ENCODE peak calls at places on chromosomes 1 and 21, in nine cellular contexts. W is BJ; J is stomach; V is uterus; N is foreskin keratinocyte; U is fibroblast of pulmonary artery; C is astrocyte of the spinal cord; M is AG04450; E is CD4-positive, alpha-beta T cell. Q is an unnamed sample.
A peak's percentile ranks its signal among the peaks of the same experiment; 100 is the strongest.

GRCh38 chr1:16606106-16606505 is 7.3 kb downstream of the NBPF1 start:
- DNase-seq in C (no peak), N (no peak), W (no peak), U (no peak), E (no peak), V (no peak), J (no peak), M (no peak), Q (peak; percentile 42)

GRCh38 chr1:41102208-41102607 is 80.7 kb upstream of the SLFNL1 start:
- DNase-seq in V (peak; percentile 95), U (peak; percentile 98), E (no peak), W (peak; percentile 95), J (peak; percentile 89), N (peak; percentile 15), M (peak; percentile 92), C (peak; percentile 96), Q (no peak)

GRCh38 chr1:97500696-97501297 is 420.0 kb downstream of the DPYD start:
- DNase-seq in J (no peak), V (no peak), U (peak; percentile 25), E (no peak), N (no peak), M (no peak), C (no peak), W (no peak), Q (no peak)

GRCh38 chr1:109877320-109877771 is 33.3 kb upstream of the CSF1 start:
- DNase-seq in U (peak; percentile 95), N (peak; percentile 35), J (peak; percentile 45), V (peak; percentile 81), W (peak; percentile 87), M (peak; percentile 79), C (peak; percentile 92), E (no peak), Q (no peak)

GRCh38 chr1:22143586-22144033 is 713 bp upstream of the WNT4 start:
- DNase-seq in J (peak; percentile 28), V (no peak), U (no peak), W (no peak), C (no peak), E (no peak), M (no peak), N (no peak), Q (no peak)

GRCh38 chr1:6904476-6905170 is 119.4 kb downstream of the CAMTA1 start:
- DNase-seq in C (no peak), U (no peak), J (no peak), E (no peak), V (no peak), M (no peak), W (no peak), N (no peak), Q (no peak)

GRCh38 chr21:40507978-40508377 is 339.0 kb downstream of the DSCAM start:
- DNase-seq in W (peak; percentile 22), N (peak; percentile 56), M (no peak), E (no peak), V (no peak), J (no peak), C (peak; percentile 53), U (no peak), Q (no peak)

GRCh38 chr1:100461222-100461621 is 76.7 kb upstream of the GPR88 start:
- DNase-seq in V (peak; percentile 28), W (no peak), C (no peak), E (no peak), N (no peak), J (no peak), U (no peak), M (no peak), Q (no peak)

GRCh38 chr1:145706282-145706681 is 886 bp downstream of the PDZK1 start:
- DNase-seq in V (no peak), U (no peak), N (peak; percentile 95), W (peak; percentile 57), M (no peak), C (no peak), E (no peak), J (no peak), Q (no peak)

GRCh38 chr21:38542263-38542662 is 44.0 kb upstream of the ERG start:
- DNase-seq in M (no peak), C (no peak), U (no peak), V (no peak), W (no peak), N (no peak), J (no peak), E (no peak), Q (no peak)

GRCh38 chr1:85496881-85497582 is 32.1 kb upstream of the DDAH1 start:
- DNase-seq in W (no peak), E (no peak), C (no peak), M (no peak), J (no peak), N (no peak), V (no peak), U (peak; percentile 7), Q (no peak)

GRCh38 chr1:85504417-85504816 is 39.5 kb upstream of the DDAH1 start:
- DNase-seq in U (no peak), E (no peak), W (no peak), M (no peak), C (no peak), J (no peak), N (no peak), V (no peak), Q (no peak)

GRCh38 chr1:85502171-85502570 is 37.2 kb upstream of the DDAH1 start:
- DNase-seq in U (peak; percentile 83), W (peak; percentile 19), N (no peak), V (no peak), E (no peak), M (no peak), C (no peak), J (no peak), Q (no peak)

GRCh38 chr1:85501355-85501898 is 36.5 kb upstream of the DDAH1 start:
- DNase-seq in N (no peak), C (no peak), J (no peak), M (no peak), U (no peak), W (no peak), E (no peak), V (no peak), Q (no peak)

DNA sequence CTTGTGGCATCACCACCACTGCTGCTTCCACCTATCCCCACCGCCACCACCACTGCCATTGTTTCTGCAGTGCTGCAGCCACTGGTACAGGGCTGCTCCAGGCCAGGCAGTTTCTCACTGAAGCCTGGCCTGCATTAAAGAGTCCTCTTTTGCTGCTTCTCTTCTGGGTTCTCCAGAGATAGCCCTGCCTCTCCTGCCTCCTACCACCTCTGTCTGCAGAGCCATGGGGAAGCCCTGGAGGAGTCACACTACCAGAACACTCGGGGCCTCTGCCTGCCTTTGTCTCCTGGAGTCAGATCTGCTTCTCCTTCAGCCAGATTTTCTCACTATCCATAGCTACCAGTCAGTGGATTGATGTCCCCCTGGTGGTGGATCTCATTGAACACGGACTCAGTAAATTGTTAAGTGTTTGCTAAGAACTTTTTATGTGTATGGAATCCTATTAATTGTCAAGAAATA is 37.7 kb upstream of the DDAH1 start:
- DNase-seq in J (peak; percentile 70), M (peak; percentile 59), U (peak; percentile 92), V (peak; percentile 27), W (no peak), E (no peak), C (peak; percentile 79), N (no peak), Q (no peak)
- TF ChIP-seq CTCF in J (peak; percentile 45), M (peak; percentile 70), U (peak; percentile 80), V (peak; percentile 26), W (peak; percentile 60), E (no peak), C (peak; percentile 67), N (peak; percentile 69), Q (peak; percentile 76)

GRCh38 chr1:85661767-85662166 is 46.5 kb downstream of the ZNHIT6 start:
- DNase-seq in J (no peak), U (no peak), W (no peak), E (no peak), C (no peak), N (no peak), M (no peak), V (no peak), Q (no peak)
- TF ChIP-seq CTCF in J (no peak), U (no peak), W (no peak), E (no peak), C (no peak), N (no peak), M (no peak), V (no peak), Q (no peak)

DNA sequence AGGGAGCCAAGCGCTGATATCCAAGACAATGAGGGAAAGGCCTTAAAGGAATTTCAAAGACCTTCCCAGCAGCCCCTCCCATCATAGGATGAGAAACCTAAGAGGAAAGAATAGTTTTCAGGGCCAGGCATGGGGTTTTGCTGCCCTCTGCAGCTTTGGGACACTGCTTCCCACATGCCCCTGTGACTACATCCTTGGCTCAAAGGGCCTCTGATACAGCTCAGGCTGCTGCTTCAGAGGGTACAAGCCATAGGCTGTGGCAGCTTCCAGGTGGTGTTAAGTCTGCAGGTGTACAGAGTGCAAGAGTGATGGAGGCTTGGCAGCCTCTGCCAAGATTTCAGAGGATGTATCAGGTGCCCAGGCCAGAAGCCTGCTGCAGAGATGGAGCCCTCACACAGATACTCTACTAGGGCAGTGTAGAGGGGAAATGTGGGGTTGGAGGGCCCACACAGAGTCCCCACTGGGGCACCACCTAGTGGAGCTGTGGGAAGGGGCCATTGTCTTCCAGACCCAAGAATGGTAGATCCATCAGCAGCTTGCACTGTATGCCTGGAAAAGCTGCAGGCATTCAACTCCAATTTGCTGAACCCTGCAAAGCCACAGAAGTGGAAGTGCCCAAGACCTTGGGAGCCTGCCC is 125.8 kb downstream of the SLC45A1 start:
- DNase-seq in J (no peak), C (no peak), N (no peak), W (no peak), U (peak; percentile 49), M (no peak), E (no peak), V (no peak), Q (no peak)
- TF ChIP-seq CTCF in J (no peak), C (no peak), N (peak; percentile 24), W (no peak), U (peak; percentile 30), M (peak; percentile 15), E (no peak), V (no peak), Q (no peak)

GRCh38 chr1:37872692-37873091 is 13.3 kb upstream of the MTF1 start:
- DNase-seq in V (no peak), U (no peak), N (no peak), J (no peak), E (no peak), M (no peak), W (no peak), C (no peak), Q (no peak)

GRCh38 chr1:37879865-37880264 is 20.5 kb upstream of the MTF1 start:
- DNase-seq in J (no peak), M (no peak), U (no peak), N (no peak), W (no peak), C (no peak), E (no peak), V (no peak), Q (no peak)

GRCh38 chr1:37877991-37878544 is 18.7 kb upstream of the MTF1 start:
- DNase-seq in M (no peak), V (no peak), W (no peak), E (no peak), C (no peak), U (no peak), J (no peak), N (no peak), Q (no peak)

GRCh38 chr1:37875833-37876232 is 16.4 kb upstream of the MTF1 start:
- DNase-seq in N (no peak), M (no peak), E (no peak), W (no peak), U (peak; percentile 38), C (peak; percentile 12), J (no peak), V (no peak), Q (no peak)
- TF ChIP-seq CTCF in N (peak; percentile 42), M (peak; percentile 18), E (no peak), W (no peak), U (peak; percentile 23), C (peak; percentile 37), J (no peak), V (no peak), Q (no peak)

GRCh38 chr1:235843458-235843857 is 23.2 kb downstream of the LYST start:
- DNase-seq in U (peak; percentile 67), E (no peak), M (no peak), W (no peak), V (no peak), C (peak; percentile 38), J (no peak), N (peak; percentile 12), Q (no peak)
- TF ChIP-seq CTCF in U (peak; percentile 69), E (peak; percentile 37), M (peak; percentile 75), W (peak; percentile 72), V (peak; percentile 33), C (peak; percentile 65), J (no peak), N (peak; percentile 73), Q (peak; percentile 62)